ENCODE peak calls at places on chromosome 3, in four cellular contexts. One of them, this sample, is unnamed.

GRCh38 chr3:171986208-171986607 is 53.2 kb upstream of the FNDC3B start:
- DNase-seq in SK-N-SH: no peak
- DNase-seq in K562: no peak
- DNase-seq in WTC11: no peak
- DNase-seq in this sample: no peak

GRCh38 chr3:183253364-183253960 is 409 bp downstream of the B3GNT5 start:
- DNase-seq in SK-N-SH: peak
- DNase-seq in K562: peak
- DNase-seq in WTC11: peak
- DNase-seq in this sample: no peak

GRCh38 chr3:136142592-136142991 is 53.5 kb downstream of the MSL2 start:
- DNase-seq in SK-N-SH: no peak
- DNase-seq in K562: no peak
- DNase-seq in WTC11: no peak
- DNase-seq in this sample: peak

GRCh38 chr3:12040902-12041301 is 36.7 kb downstream of the SYN2 start:
- DNase-seq in SK-N-SH: no peak
- DNase-seq in K562: no peak
- DNase-seq in WTC11: no peak
- DNase-seq in this sample: no peak

GRCh38 chr3:156525808-156526207 is 29.1 kb downstream of the SSR3 start:
- DNase-seq in SK-N-SH: no peak
- DNase-seq in K562: no peak
- DNase-seq in WTC11: no peak
- DNase-seq in this sample: no peak

GRCh38 chr3:85977615-85978338 is 1013.2 kb downstream of the VGLL3 start:
- DNase-seq in SK-N-SH: no peak
- DNase-seq in K562: no peak
- DNase-seq in WTC11: no peak
- DNase-seq in this sample: no peak

GRCh38 chr3:164452707-164453106 is 625.6 kb downstream of the SI start:
- DNase-seq in SK-N-SH: no peak
- DNase-seq in K562: no peak
- DNase-seq in WTC11: no peak
- DNase-seq in this sample: no peak

GRCh38 chr3:37768107-37768809 is 93.4 kb upstream of the CTDSPL start:
- DNase-seq in SK-N-SH: no peak
- DNase-seq in K562: peak
- DNase-seq in WTC11: no peak
- DNase-seq in this sample: peak

GRCh38 chr3:72346526-72346926 is 501.7 kb downstream of the SHQ1 start:
- DNase-seq in SK-N-SH: no peak
- DNase-seq in K562: no peak
- DNase-seq in WTC11: no peak
- DNase-seq in this sample: no peak

GRCh38 chr3:151477596-151478375 is 16.9 kb upstream of the IGSF10 start:
- DNase-seq in SK-N-SH: no peak
- DNase-seq in K562: no peak
- DNase-seq in WTC11: no peak
- DNase-seq in this sample: no peak

GRCh38 chr3:44529927-44530326 is 25.1 kb upstream of the ZKSCAN7 start:
- DNase-seq in SK-N-SH: no peak
- DNase-seq in K562: no peak
- DNase-seq in WTC11: peak
- DNase-seq in this sample: no peak

DNA sequence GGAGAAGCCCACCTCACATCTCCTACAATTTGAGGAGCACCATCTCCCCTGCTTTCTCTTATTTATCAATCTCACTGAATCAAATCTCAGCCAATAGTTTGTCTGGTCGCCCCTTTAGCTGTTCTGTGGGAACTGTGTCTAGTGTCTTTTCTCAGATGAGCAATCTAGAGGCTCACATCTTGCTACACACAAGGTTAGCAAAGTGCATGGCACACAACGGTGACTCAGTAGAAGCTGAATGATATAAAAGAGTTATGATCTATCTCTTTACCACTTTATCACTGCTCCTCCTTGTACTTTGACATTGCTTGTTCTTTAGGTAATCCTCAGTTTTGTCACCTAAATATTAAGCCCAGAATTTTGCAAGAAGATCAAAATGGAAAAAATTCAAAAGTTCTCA is 16.8 kb upstream of the COLQ start:
- DNase-seq in SK-N-SH: no peak
- DNase-seq in K562: no peak
- DNase-seq in WTC11: no peak
- DNase-seq in this sample: no peak
- TF ChIP-seq FOXJ3 in SK-N-SH: no peak
- TF ChIP-seq FOXJ3 in K562: no peak
- TF ChIP-seq FOXJ3 in WTC11: no peak
- TF ChIP-seq FOXJ3 in this sample: no peak

GRCh38 chr3:174331095-174331802 is 527.9 kb upstream of the NAALADL2 start:
- DNase-seq in SK-N-SH: no peak
- DNase-seq in K562: no peak
- DNase-seq in WTC11: no peak
- DNase-seq in this sample: no peak

GRCh38 chr3:174335324-174335723 is 523.8 kb upstream of the NAALADL2 start:
- DNase-seq in SK-N-SH: no peak
- DNase-seq in K562: no peak
- DNase-seq in WTC11: no peak
- DNase-seq in this sample: no peak

GRCh38 chr3:174334111-174334510 is 525.0 kb upstream of the NAALADL2 start:
- DNase-seq in SK-N-SH: no peak
- DNase-seq in K562: no peak
- DNase-seq in WTC11: no peak
- DNase-seq in this sample: no peak

GRCh38 chr3:174332413-174332812 is 526.7 kb upstream of the NAALADL2 start:
- DNase-seq in SK-N-SH: no peak
- DNase-seq in K562: no peak
- DNase-seq in WTC11: no peak
- DNase-seq in this sample: no peak

GRCh38 chr3:174333640-174334039 is 525.5 kb upstream of the NAALADL2 start:
- DNase-seq in SK-N-SH: no peak
- DNase-seq in K562: no peak
- DNase-seq in WTC11: no peak
- DNase-seq in this sample: no peak
- TF ChIP-seq FOXJ3 in SK-N-SH: no peak
- TF ChIP-seq FOXJ3 in K562: no peak
- TF ChIP-seq FOXJ3 in WTC11: no peak
- TF ChIP-seq FOXJ3 in this sample: no peak

GRCh38 chr3:56453027-56453426 is 15.2 kb downstream of the ERC2 start:
- DNase-seq in SK-N-SH: no peak
- DNase-seq in K562: no peak
- DNase-seq in WTC11: no peak
- DNase-seq in this sample: no peak
- TF ChIP-seq FOXJ3 in SK-N-SH: no peak
- TF ChIP-seq FOXJ3 in K562: no peak
- TF ChIP-seq FOXJ3 in WTC11: no peak
- TF ChIP-seq FOXJ3 in this sample: no peak

GRCh38 chr3:33058780-33059179 is 38.2 kb downstream of the GLB1 start:
- DNase-seq in SK-N-SH: peak
- DNase-seq in K562: no peak
- DNase-seq in WTC11: no peak
- DNase-seq in this sample: peak

GRCh38 chr3:33063651-33064051 is 33.3 kb downstream of the GLB1 start:
- DNase-seq in SK-N-SH: no peak
- DNase-seq in K562: no peak
- DNase-seq in WTC11: no peak
- DNase-seq in this sample: no peak

GRCh38 chr3:33061782-33062181 is 35.2 kb downstream of the GLB1 start:
- DNase-seq in SK-N-SH: no peak
- DNase-seq in K562: no peak
- DNase-seq in WTC11: no peak
- DNase-seq in this sample: no peak

GRCh38 chr3:33062814-33063346 is 34.1 kb downstream of the GLB1 start:
- DNase-seq in SK-N-SH: no peak
- DNase-seq in K562: no peak
- DNase-seq in WTC11: no peak
- DNase-seq in this sample: no peak

DNA sequence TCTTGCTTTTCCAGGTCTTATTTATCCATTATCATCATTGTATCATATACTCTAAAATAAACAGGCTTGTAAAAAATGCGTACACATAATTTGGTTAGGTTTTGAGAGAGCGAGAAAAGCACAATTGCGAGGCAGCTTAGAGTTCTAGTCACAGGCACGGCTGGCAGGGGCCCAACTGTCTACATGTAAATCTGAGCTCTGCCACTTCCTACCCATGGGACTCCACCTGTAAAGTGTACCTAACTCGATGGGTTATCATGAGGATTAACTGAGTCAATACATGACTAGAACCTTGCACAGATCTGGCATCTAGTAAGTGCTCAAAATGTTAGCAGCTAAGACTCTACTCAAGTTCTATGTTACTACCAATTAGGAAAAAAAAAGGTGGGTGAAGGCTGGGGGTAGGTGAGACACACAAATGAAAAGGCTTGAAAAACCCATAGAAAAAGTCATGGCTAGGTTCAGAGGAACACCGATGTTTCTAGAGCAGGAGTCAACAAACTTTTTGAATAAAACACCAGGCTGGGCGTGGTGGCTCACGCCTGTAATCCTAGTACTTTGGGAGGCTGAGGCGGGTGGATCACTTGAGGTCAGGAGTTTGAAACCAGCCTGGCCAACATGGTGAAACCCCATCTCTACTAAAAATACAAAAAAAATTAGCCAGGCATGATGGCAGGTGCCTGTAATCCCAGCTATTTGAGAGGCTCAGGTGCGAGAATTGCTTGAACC is 36.2 kb downstream of the GLB1 start:
- DNase-seq in SK-N-SH: no peak
- DNase-seq in K562: no peak
- DNase-seq in WTC11: no peak
- DNase-seq in this sample: no peak
- TF ChIP-seq FOXJ3 in SK-N-SH: no peak
- TF ChIP-seq FOXJ3 in K562: no peak
- TF ChIP-seq FOXJ3 in WTC11: no peak
- TF ChIP-seq FOXJ3 in this sample: no peak

DNA sequence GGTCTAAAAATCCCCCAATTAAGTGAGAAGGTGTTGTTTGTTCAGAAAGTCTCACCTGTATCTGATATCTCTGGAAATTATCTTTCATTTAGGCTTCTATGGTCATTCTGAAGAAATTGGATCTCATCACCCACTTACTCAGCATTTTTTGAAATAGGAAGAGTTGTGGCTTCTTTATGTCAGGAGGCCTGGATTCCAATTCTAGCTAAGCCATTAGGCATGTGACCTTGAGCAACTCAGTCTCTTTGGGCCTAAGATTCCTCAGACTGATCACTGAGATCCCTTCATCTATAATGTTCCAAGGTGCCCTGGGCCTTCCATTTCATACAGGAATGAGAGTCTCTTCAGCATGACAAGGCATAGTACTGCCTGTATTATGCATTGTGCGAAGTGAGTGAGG is 70.3 kb downstream of the ARHGEF26 start:
- DNase-seq in SK-N-SH: no peak
- DNase-seq in K562: no peak
- DNase-seq in WTC11: no peak
- DNase-seq in this sample: no peak
- TF ChIP-seq FOXJ3 in SK-N-SH: no peak
- TF ChIP-seq FOXJ3 in K562: no peak
- TF ChIP-seq FOXJ3 in WTC11: no peak
- TF ChIP-seq FOXJ3 in this sample: no peak

DNA sequence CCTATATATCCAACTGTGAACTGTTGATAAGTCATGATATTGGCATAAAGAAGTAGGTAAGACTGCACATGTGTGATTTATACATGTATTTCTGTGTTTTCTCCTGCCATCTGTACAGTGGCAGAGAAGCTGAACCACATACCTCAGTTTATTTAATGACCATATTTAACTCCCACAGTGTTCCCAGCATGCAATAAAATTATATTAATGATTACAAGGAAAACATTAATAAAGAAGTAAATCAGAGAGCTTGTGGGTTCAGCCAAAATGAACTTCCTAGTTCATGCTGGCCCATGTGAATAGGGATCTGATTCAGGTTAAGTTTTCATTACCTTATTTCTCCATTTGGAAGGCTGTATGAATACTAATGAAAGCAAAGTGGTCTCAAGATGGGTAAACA is 439.2 kb downstream of the CNTN6 start:
- DNase-seq in SK-N-SH: no peak
- DNase-seq in K562: no peak
- DNase-seq in WTC11: no peak
- DNase-seq in this sample: no peak
- TF ChIP-seq FOXJ3 in SK-N-SH: no peak
- TF ChIP-seq FOXJ3 in K562: no peak
- TF ChIP-seq FOXJ3 in WTC11: no peak
- TF ChIP-seq FOXJ3 in this sample: no peak

GRCh38 chr3:53808496-53808895 is 37.7 kb downstream of the CHDH start:
- DNase-seq in SK-N-SH: no peak
- DNase-seq in K562: no peak
- DNase-seq in WTC11: no peak
- DNase-seq in this sample: no peak

GRCh38 chr3:53809267-53809666 is 37.0 kb downstream of the CHDH start:
- DNase-seq in SK-N-SH: no peak
- DNase-seq in K562: no peak
- DNase-seq in WTC11: no peak
- DNase-seq in this sample: no peak

GRCh38 chr3:53811143-53811915 is 34.9 kb downstream of the CHDH start:
- DNase-seq in SK-N-SH: no peak
- DNase-seq in K562: no peak
- DNase-seq in WTC11: no peak
- DNase-seq in this sample: no peak

GRCh38 chr3:53812434-53812833 is 33.8 kb downstream of the CHDH start:
- DNase-seq in SK-N-SH: no peak
- DNase-seq in K562: no peak
- DNase-seq in WTC11: no peak
- DNase-seq in this sample: no peak

DNA sequence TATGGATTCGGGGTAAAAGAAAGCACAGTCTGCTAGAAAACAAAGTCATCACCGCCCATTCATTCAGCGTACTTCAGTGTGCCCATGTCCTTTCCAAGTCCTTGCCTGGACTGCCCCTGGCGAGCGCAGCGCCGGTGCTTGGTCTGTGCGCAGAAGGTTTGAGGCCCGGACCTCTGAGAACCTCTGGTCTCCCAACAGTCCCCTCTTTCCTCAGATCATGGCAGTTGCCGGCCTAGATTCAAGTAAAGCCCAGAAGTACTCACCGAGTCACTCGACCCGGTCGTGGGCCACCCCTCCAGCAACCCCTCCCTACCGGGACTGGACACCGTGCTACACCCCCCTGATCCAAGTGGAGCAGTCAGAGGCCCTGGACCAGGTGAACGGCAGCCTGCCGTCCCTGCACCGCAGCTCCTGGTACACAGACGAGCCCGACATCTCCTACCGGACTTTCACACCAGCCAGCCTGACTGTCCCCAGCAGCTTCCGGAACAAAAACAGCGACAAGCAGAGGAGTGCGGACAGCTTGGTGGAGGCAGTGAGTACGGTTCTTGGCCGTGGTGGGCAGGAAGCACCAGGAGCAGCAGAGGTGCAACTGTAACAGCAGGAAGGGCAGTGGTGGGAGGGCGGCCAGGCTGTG is 36.3 kb downstream of the CHDH start:
- DNase-seq in SK-N-SH: no peak
- DNase-seq in K562: no peak
- DNase-seq in WTC11: no peak
- DNase-seq in this sample: no peak
- TF ChIP-seq FOXJ3 in SK-N-SH: no peak
- TF ChIP-seq FOXJ3 in K562: no peak
- TF ChIP-seq FOXJ3 in WTC11: no peak
- TF ChIP-seq FOXJ3 in this sample: no peak